ENCODE peak calls at places on chromosomes 11 and 22, in five cellular contexts. One of them, this sample, is unnamed.

GRCh38 chr22:42799462-42800405 is 57.3 kb downstream of the ARFGAP3 start:
- DNase-seq in dorsolateral prefrontal cortex: no peak
- DNase-seq in stimulated activated CD8-positive, alpha-beta memory T cell treated with anti-CD3 and anti-CD28 coated beads, Interleukin-15, amount 100 ng/mL, for 4 hours: no peak
- DNase-seq in chondrocyte: no peak
- DNase-seq in fibroblast of mammary gland: peak; percentile 23
- DNase-seq in this sample: peak; percentile 23

GRCh38 chr11:119361961-119362725 is 15.6 kb upstream of the MFRP start:
- DNase-seq in fibroblast of mammary gland: no peak
- DNase-seq in chondrocyte: no peak
- DNase-seq in dorsolateral prefrontal cortex: no peak
- DNase-seq in stimulated activated CD8-positive, alpha-beta memory T cell treated with anti-CD3 and anti-CD28 coated beads, Interleukin-15, amount 100 ng/mL, for 4 hours: no peak
- DNase-seq in this sample: no peak

GRCh38 chr11:28383471-28383870 is 275.3 kb downstream of the METTL15 start:
- DNase-seq in dorsolateral prefrontal cortex: no peak
- DNase-seq in stimulated activated CD8-positive, alpha-beta memory T cell treated with anti-CD3 and anti-CD28 coated beads, Interleukin-15, amount 100 ng/mL, for 4 hours: no peak
- DNase-seq in fibroblast of mammary gland: peak; percentile 3
- DNase-seq in chondrocyte: no peak
- DNase-seq in this sample: no peak

GRCh38 chr22:36760716-36761115 is 15.2 kb downstream of the IFT27 start:
- DNase-seq in stimulated activated CD8-positive, alpha-beta memory T cell treated with anti-CD3 and anti-CD28 coated beads, Interleukin-15, amount 100 ng/mL, for 4 hours: no peak
- DNase-seq in fibroblast of mammary gland: no peak
- DNase-seq in chondrocyte: peak; percentile 13
- DNase-seq in dorsolateral prefrontal cortex: no peak
- DNase-seq in this sample: no peak

GRCh38 chr11:99432677-99433076 is 411.9 kb downstream of the CNTN5 start:
- DNase-seq in chondrocyte: no peak
- DNase-seq in stimulated activated CD8-positive, alpha-beta memory T cell treated with anti-CD3 and anti-CD28 coated beads, Interleukin-15, amount 100 ng/mL, for 4 hours: no peak
- DNase-seq in fibroblast of mammary gland: no peak
- DNase-seq in dorsolateral prefrontal cortex: no peak
- DNase-seq in this sample: no peak

GRCh38 chr11:131694526-131695424 is 324.4 kb downstream of the NTM start:
- DNase-seq in dorsolateral prefrontal cortex: peak; percentile 77
- DNase-seq in chondrocyte: no peak
- DNase-seq in stimulated activated CD8-positive, alpha-beta memory T cell treated with anti-CD3 and anti-CD28 coated beads, Interleukin-15, amount 100 ng/mL, for 4 hours: no peak
- DNase-seq in fibroblast of mammary gland: peak; percentile 72
- DNase-seq in this sample: peak; percentile 94

GRCh38 chr11:15716550-15716949 is 601.8 kb downstream of the INSC start:
- DNase-seq in dorsolateral prefrontal cortex: no peak
- DNase-seq in stimulated activated CD8-positive, alpha-beta memory T cell treated with anti-CD3 and anti-CD28 coated beads, Interleukin-15, amount 100 ng/mL, for 4 hours: no peak
- DNase-seq in fibroblast of mammary gland: peak; percentile 14
- DNase-seq in chondrocyte: no peak
- DNase-seq in this sample: no peak

GRCh38 chr11:70839851-70840250 is 412.5 kb downstream of the SHANK2 start:
- DNase-seq in dorsolateral prefrontal cortex: no peak
- DNase-seq in stimulated activated CD8-positive, alpha-beta memory T cell treated with anti-CD3 and anti-CD28 coated beads, Interleukin-15, amount 100 ng/mL, for 4 hours: no peak
- DNase-seq in fibroblast of mammary gland: no peak
- DNase-seq in chondrocyte: no peak
- DNase-seq in this sample: no peak

GRCh38 chr11:102926946-102927623 is 28.4 kb downstream of the MMP13 start:
- DNase-seq in stimulated activated CD8-positive, alpha-beta memory T cell treated with anti-CD3 and anti-CD28 coated beads, Interleukin-15, amount 100 ng/mL, for 4 hours: no peak
- DNase-seq in dorsolateral prefrontal cortex: no peak
- DNase-seq in chondrocyte: no peak
- DNase-seq in fibroblast of mammary gland: peak; percentile 11
- DNase-seq in this sample: no peak

GRCh38 chr22:28103596-28103995 is 184.5 kb upstream of the PITPNB start:
- DNase-seq in chondrocyte: no peak
- DNase-seq in fibroblast of mammary gland: no peak
- DNase-seq in dorsolateral prefrontal cortex: no peak
- DNase-seq in stimulated activated CD8-positive, alpha-beta memory T cell treated with anti-CD3 and anti-CD28 coated beads, Interleukin-15, amount 100 ng/mL, for 4 hours: no peak
- DNase-seq in this sample: no peak

GRCh38 chr11:128021304-128022006 is 565.9 kb downstream of the ETS1 start:
- DNase-seq in fibroblast of mammary gland: no peak
- DNase-seq in dorsolateral prefrontal cortex: no peak
- DNase-seq in stimulated activated CD8-positive, alpha-beta memory T cell treated with anti-CD3 and anti-CD28 coated beads, Interleukin-15, amount 100 ng/mL, for 4 hours: no peak
- DNase-seq in chondrocyte: no peak
- DNase-seq in this sample: no peak

GRCh38 chr11:83684071-83684470 is 397.9 kb upstream of the CCDC90B start:
- DNase-seq in fibroblast of mammary gland: no peak
- DNase-seq in stimulated activated CD8-positive, alpha-beta memory T cell treated with anti-CD3 and anti-CD28 coated beads, Interleukin-15, amount 100 ng/mL, for 4 hours: no peak
- DNase-seq in chondrocyte: no peak
- DNase-seq in dorsolateral prefrontal cortex: no peak
- DNase-seq in this sample: no peak

GRCh38 chr22:20324139-20324516 is 4.3 kb upstream of the DGCR6L start:
- DNase-seq in dorsolateral prefrontal cortex: no peak
- DNase-seq in chondrocyte: no peak
- DNase-seq in fibroblast of mammary gland: no peak
- DNase-seq in stimulated activated CD8-positive, alpha-beta memory T cell treated with anti-CD3 and anti-CD28 coated beads, Interleukin-15, amount 100 ng/mL, for 4 hours: no peak
- DNase-seq in this sample: no peak

GRCh38 chr11:47552086-47552580 is 799 bp downstream of the CELF1 start:
- DNase-seq in dorsolateral prefrontal cortex: no peak
- DNase-seq in fibroblast of mammary gland: peak; percentile 47
- DNase-seq in stimulated activated CD8-positive, alpha-beta memory T cell treated with anti-CD3 and anti-CD28 coated beads, Interleukin-15, amount 100 ng/mL, for 4 hours: no peak
- DNase-seq in chondrocyte: no peak
- DNase-seq in this sample: no peak

GRCh38 chr11:85088286-85088685 is 538.9 kb downstream of the DLG2 start:
- DNase-seq in dorsolateral prefrontal cortex: no peak
- DNase-seq in chondrocyte: no peak
- DNase-seq in stimulated activated CD8-positive, alpha-beta memory T cell treated with anti-CD3 and anti-CD28 coated beads, Interleukin-15, amount 100 ng/mL, for 4 hours: no peak
- DNase-seq in fibroblast of mammary gland: peak; percentile 5
- DNase-seq in this sample: no peak

GRCh38 chr22:37057796-37058510 is 6.4 kb downstream of the KCTD17 start:
- DNase-seq in dorsolateral prefrontal cortex: no peak
- DNase-seq in chondrocyte: no peak
- DNase-seq in stimulated activated CD8-positive, alpha-beta memory T cell treated with anti-CD3 and anti-CD28 coated beads, Interleukin-15, amount 100 ng/mL, for 4 hours: no peak
- DNase-seq in fibroblast of mammary gland: no peak
- DNase-seq in this sample: no peak

GRCh38 chr22:23222033-23222840 is 41.9 kb downstream of the BCR start:
- DNase-seq in dorsolateral prefrontal cortex: no peak
- DNase-seq in chondrocyte: no peak
- DNase-seq in fibroblast of mammary gland: no peak
- DNase-seq in stimulated activated CD8-positive, alpha-beta memory T cell treated with anti-CD3 and anti-CD28 coated beads, Interleukin-15, amount 100 ng/mL, for 4 hours: no peak
- DNase-seq in this sample: no peak

GRCh38 chr11:85672111-85672875 is 7.4 kb upstream of the CREBZF start:
- DNase-seq in dorsolateral prefrontal cortex: no peak
- DNase-seq in stimulated activated CD8-positive, alpha-beta memory T cell treated with anti-CD3 and anti-CD28 coated beads, Interleukin-15, amount 100 ng/mL, for 4 hours: no peak
- DNase-seq in chondrocyte: no peak
- DNase-seq in fibroblast of mammary gland: peak; percentile 28
- DNase-seq in this sample: no peak

GRCh38 chr11:69002101-69002742 is 10.8 kb downstream of the MRGPRF start:
- DNase-seq in dorsolateral prefrontal cortex: no peak
- DNase-seq in fibroblast of mammary gland: no peak
- DNase-seq in stimulated activated CD8-positive, alpha-beta memory T cell treated with anti-CD3 and anti-CD28 coated beads, Interleukin-15, amount 100 ng/mL, for 4 hours: no peak
- DNase-seq in chondrocyte: peak; percentile 85
- DNase-seq in this sample: peak; percentile 68

GRCh38 chr11:100918551-100919500 is 210.8 kb downstream of the PGR start:
- DNase-seq in chondrocyte: no peak
- DNase-seq in dorsolateral prefrontal cortex: no peak
- DNase-seq in fibroblast of mammary gland: no peak
- DNase-seq in stimulated activated CD8-positive, alpha-beta memory T cell treated with anti-CD3 and anti-CD28 coated beads, Interleukin-15, amount 100 ng/mL, for 4 hours: no peak
- DNase-seq in this sample: no peak

GRCh38 chr11:15769203-15769602 is 587.1 kb downstream of the SOX6 start:
- DNase-seq in fibroblast of mammary gland: no peak
- DNase-seq in chondrocyte: no peak
- DNase-seq in dorsolateral prefrontal cortex: no peak
- DNase-seq in stimulated activated CD8-positive, alpha-beta memory T cell treated with anti-CD3 and anti-CD28 coated beads, Interleukin-15, amount 100 ng/mL, for 4 hours: no peak
- DNase-seq in this sample: no peak

This sample was measured in posterior vena cava.